ENCODE peak calls at places on chromosomes 13 and 19, in nine cellular contexts. O is cardiac septum; R is RWPE1; Y is GM04503; F is tibial nerve; U is Calu3; B is astrocyte; A is activated T-cell treated with anti-CD3 and anti-CD28 coated beads, Interleukin-2, amount 50 U/mL, for 1 hour; S is stimulated activated naive CD8-positive, alpha-beta T cell treated with anti-CD3 and anti-CD28 coated beads, Interleukin-15, Interleukin-2, amounts not matched to agents 100 U/mL and 50 U/mL, for 24 hours. C is an unnamed sample.

GRCh38 chr19:46303702-46304397 is 7.0 kb downstream of the HIF3A start:
- DNase-seq in O (no peak), R (peak; percentile 50), Y (no peak), F (no peak), U (peak; percentile 59), B (no peak), A (no peak), S (no peak), C (no peak)

GRCh38 chr19:48835734-48836088 is 580 bp downstream of the HSD17B14 start:
- DNase-seq in O (peak; percentile 93), R (peak; percentile 82), Y (no peak), F (peak; percentile 96), U (peak; percentile 94), B (peak; percentile 50), A (peak; percentile 93), S (peak; percentile 98), C (peak; percentile 20)

GRCh38 chr13:110360598-110360997 is 53.5 kb downstream of the COL4A2 start:
- DNase-seq in O (no peak), R (no peak), Y (no peak), F (no peak), U (no peak), B (no peak), A (no peak), S (no peak), C (no peak)

GRCh38 chr19:50820549-50821247 is 2.9 kb downstream of the KLK1 start:
- DNase-seq in O (no peak), R (no peak), Y (no peak), F (no peak), U (no peak), B (no peak), A (no peak), S (no peak), C (no peak)

GRCh38 chr19:2668188-2668763 is 34.2 kb downstream of the GNG7 start:
- DNase-seq in O (no peak), R (no peak), Y (no peak), F (no peak), U (no peak), B (no peak), A (no peak), S (no peak), C (no peak)

GRCh38 chr19:1110809-1111640 is 7.2 kb downstream of the GPX4 start:
- DNase-seq in O (no peak), R (no peak), Y (no peak), F (no peak), U (no peak), B (no peak), A (no peak), S (no peak), C (no peak)

GRCh38 chr19:2274937-2275535 is 6.9 kb downstream of the PEAK3 start:
- DNase-seq in O (no peak), R (peak; percentile 48), Y (peak; percentile 23), F (no peak), U (peak; percentile 45), B (peak; percentile 37), A (peak; percentile 58), S (peak; percentile 56), C (no peak)

GRCh38 chr13:46543307-46543706 is 9.7 kb upstream of the LRCH1 start:
- DNase-seq in O (no peak), R (no peak), Y (no peak), F (no peak), U (no peak), B (no peak), A (no peak), S (no peak), C (no peak)

GRCh38 chr13:94710881-94711560 is 1.3 kb downstream of the SOX21 start:
- DNase-seq in O (no peak), R (peak; percentile 18), Y (no peak), F (no peak), U (peak; percentile 2), B (no peak), A (no peak), S (no peak), C (no peak)

GRCh38 chr19:30911491-30911890 is 437.7 kb downstream of the TSHZ3 start:
- DNase-seq in O (no peak), R (no peak), Y (no peak), F (no peak), U (no peak), B (no peak), A (no peak), S (no peak), C (no peak)

GRCh38 chr19:925912-926594 is at the start of gene ARID3A:
- DNase-seq in O (no peak), R (peak; percentile 76), Y (no peak), F (no peak), U (no peak), B (peak; percentile 57), A (no peak), S (no peak), C (no peak)

GRCh38 chr13:37753776-37754175 is 115.8 kb downstream of the TRPC4 start:
- DNase-seq in O (no peak), R (no peak), Y (no peak), F (no peak), U (peak; percentile 37), B (no peak), A (no peak), S (no peak), C (no peak)

GRCh38 chr19:35907377-35907745 is 734 bp downstream of the TYROBP start:
- DNase-seq in O (no peak), R (no peak), Y (no peak), F (no peak), U (no peak), B (no peak), A (no peak), S (no peak), C (no peak)

GRCh38 chr19:2577722-2578335 is 101.9 kb downstream of the GADD45B start:
- DNase-seq in O (peak; percentile 38), R (no peak), Y (no peak), F (no peak), U (no peak), B (no peak), A (no peak), S (no peak), C (no peak)

GRCh38 chr19:15223649-15224371 is 8.4 kb downstream of the EPHX3 start:
- DNase-seq in O (no peak), R (no peak), Y (no peak), F (no peak), U (no peak), B (no peak), A (no peak), S (no peak), C (no peak)

GRCh38 chr19:39475748-39476147 is 4.9 kb upstream of the TIMM50 start:
- DNase-seq in O (no peak), R (no peak), Y (no peak), F (no peak), U (no peak), B (no peak), A (no peak), S (no peak), C (no peak)

C was measured in BJ.